ENCODE peak calls at places on chromosomes 6 and 20, in six cellular contexts. M is SHP77, Y is SW480, T is naive B cell, J is nucleus accumbens, R is activated gamma-delta T cell treated with Interleukin-2 at 50 U/mL for 16 hours. A is an unnamed sample.
A peak's percentile ranks its signal among the peaks of the same experiment; 100 is the strongest.

GRCh38 chr6:127967708-127968107 is 66.8 kb upstream of the THEMIS start:
- DNase-seq in R (no peak), T (no peak), M (no peak), J (no peak), Y (no peak), A (no peak)

GRCh38 chr20:32153771-32154170 is 44.3 kb downstream of the TM9SF4 start:
- DNase-seq in Y (no peak), M (no peak), R (no peak), J (no peak), T (no peak), A (no peak)

GRCh38 chr20:19794941-19795340 is 36.9 kb downstream of the RIN2 start:
- DNase-seq in M (no peak), J (no peak), T (no peak), R (no peak), Y (no peak), A (no peak)

GRCh38 chr6:9140181-9140580 is 704.8 kb upstream of the SLC35B3 start:
- DNase-seq in Y (peak; percentile 9), T (no peak), M (peak; percentile 87), J (no peak), R (no peak), A (no peak)

GRCh38 chr6:90146024-90146423 is 150.6 kb downstream of the BACH2 start:
- DNase-seq in Y (no peak), J (no peak), M (no peak), T (no peak), R (no peak), A (no peak)

GRCh38 chr6:121573466-121573865 is 138.0 kb downstream of the GJA1 start:
- DNase-seq in Y (no peak), M (no peak), R (no peak), J (no peak), T (no peak), A (no peak)

GRCh38 chr6:68834561-68834960 is 199.5 kb downstream of the ADGRB3 start:
- DNase-seq in M (no peak), Y (no peak), R (no peak), J (no peak), T (no peak), A (no peak)

GRCh38 chr6:4908062-4908461 is 95.8 kb downstream of the RPP40 start:
- DNase-seq in Y (no peak), R (no peak), J (no peak), T (no peak), M (no peak), A (no peak)

GRCh38 chr6:108274546-108274945 is 13.7 kb upstream of the SNX3 start:
- DNase-seq in R (no peak), J (no peak), T (no peak), M (no peak), Y (no peak), A (no peak)

GRCh38 chr6:24524801-24525200 is 30.0 kb downstream of the ALDH5A1 start:
- DNase-seq in T (peak; percentile 8), M (peak; percentile 21), R (no peak), Y (no peak), J (no peak), A (no peak)

GRCh38 chr20:5526516-5526915 is 209.8 kb upstream of the PROKR2 start:
- DNase-seq in M (no peak), T (no peak), R (no peak), Y (no peak), J (no peak), A (no peak)

GRCh38 chr6:140043357-140043756 is 668.9 kb upstream of the CITED2 start:
- DNase-seq in J (no peak), T (no peak), M (no peak), R (no peak), Y (peak; percentile 80), A (no peak)

GRCh38 chr6:148952147-148953041 is 205.6 kb downstream of the UST start:
- DNase-seq in T (no peak), J (no peak), R (no peak), M (no peak), Y (no peak), A (no peak)

GRCh38 chr6:77624468-77624867 is 28.4 kb upstream of the MEI4 start:
- DNase-seq in Y (no peak), T (no peak), M (no peak), R (no peak), J (no peak), A (no peak)

GRCh38 chr20:19256085-19256484 is 43.6 kb downstream of the SLC24A3 start:
- DNase-seq in Y (no peak), M (no peak), R (no peak), T (no peak), J (no peak), A (no peak)

GRCh38 chr20:49846206-49846807 is 33.7 kb downstream of the SLC9A8 start:
- DNase-seq in T (peak; percentile 50), Y (peak; percentile 74), R (peak; percentile 51), J (no peak), M (peak; percentile 53), A (peak; percentile 57)

GRCh38 chr6:90997076-90997475 is 410.2 kb upstream of the MAP3K7 start:
- DNase-seq in M (no peak), J (no peak), Y (no peak), T (no peak), R (no peak), A (no peak)

A was measured in dorsolateral prefrontal cortex.